ENCODE peak calls at places on chromosomes 1 and 21, in four cellular contexts. P, I, J and C are unnamed samples.

GRCh38 chr1:51231121-51231520 is 5.0 kb upstream of the RNF11 start:
- DNase-seq in P (peak), I (no peak), J (no peak), C (no peak)

GRCh38 chr1:11320153-11320936 is 47.3 kb downstream of the UBIAD1 start:
- DNase-seq in J (no peak), I (no peak), P (no peak), C (no peak)

GRCh38 chr1:117852846-117853555 is 76.4 kb downstream of the GDAP2 start:
- DNase-seq in J (no peak), I (no peak), P (no peak), C (no peak)

GRCh38 chr1:193104496-193104905 is 713 bp downstream of the GLRX2 start:
- DNase-seq in P (peak), I (no peak), J (peak), C (no peak)

GRCh38 chr1:205570173-205570501 is 61.7 kb downstream of the ELK4 start:
- DNase-seq in J (no peak), P (no peak), I (no peak), C (no peak)

GRCh38 chr21:42336065-42336464 is 14.7 kb downstream of the TFF2 start:
- DNase-seq in I (no peak), J (no peak), P (peak), C (no peak)

GRCh38 chr1:172935062-172935592 is 115.6 kb downstream of the TNFSF18 start:
- DNase-seq in P (peak), J (no peak), I (no peak), C (peak)

GRCh38 chr1:62712625-62713243 is 24.5 kb upstream of the DOCK7 start:
- DNase-seq in P (no peak), I (no peak), J (no peak), C (no peak)

GRCh38 chr21:46033410-46034404 is 52.1 kb downstream of the COL6A1 start:
- DNase-seq in P (peak), J (peak), I (peak), C (no peak)

GRCh38 chr1:158999301-159000069 is 10.2 kb upstream of the IFI16 start:
- DNase-seq in P (peak), I (peak), J (no peak), C (peak)

GRCh38 chr1:36480161-36480560 is 2.6 kb downstream of the CSF3R start:
- DNase-seq in J (peak), I (no peak), P (no peak), C (no peak)

GRCh38 chr21:41903559-41904351 is 24.6 kb upstream of the PRDM15 start:
- DNase-seq in I (no peak), J (no peak), P (no peak), C (no peak)

GRCh38 chr1:154607084-154607747 is 770 bp downstream of the ADAR start:
- DNase-seq in I (no peak), J (no peak), P (peak), C (peak)
- TF ChIP-seq CTCF in I (no peak), J (no peak), P (no peak), C (no peak)

DNA sequence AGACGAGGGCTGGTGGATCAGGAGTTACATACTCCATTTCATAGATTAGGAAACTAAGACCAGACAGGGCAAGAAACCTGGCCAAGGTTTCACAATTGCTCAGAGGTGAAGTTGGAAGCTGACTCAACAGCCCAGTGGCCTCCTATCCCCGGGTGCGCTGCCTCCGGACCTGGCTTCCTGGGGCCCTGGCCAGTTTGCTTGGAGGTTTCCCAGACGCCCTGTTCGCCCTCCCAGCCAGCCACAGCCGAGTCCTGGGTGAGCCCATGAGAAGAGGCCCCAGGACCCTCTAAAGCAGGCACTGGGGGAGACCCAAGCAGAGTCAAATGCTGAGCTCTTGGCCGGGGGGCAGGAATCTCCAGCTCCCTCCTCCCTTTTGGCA is 180.1 kb downstream of the ZBTB18 start:
- DNase-seq in P (no peak), I (no peak), J (no peak), C (peak)
- H3K4me3 ChIP-seq in P (no peak), I (no peak), J (no peak), C (no peak)

GRCh38 chr1:55867444-55867843 is 652.3 kb upstream of the USP24 start:
- DNase-seq in I (no peak), P (peak), J (no peak), C (no peak)

GRCh38 chr1:55869050-55869449 is 653.9 kb upstream of the USP24 start:
- DNase-seq in P (no peak), J (peak), I (no peak), C (no peak)

GRCh38 chr1:55870076-55870475 is 654.9 kb upstream of the USP24 start:
- DNase-seq in I (no peak), P (no peak), J (no peak), C (peak)

DNA sequence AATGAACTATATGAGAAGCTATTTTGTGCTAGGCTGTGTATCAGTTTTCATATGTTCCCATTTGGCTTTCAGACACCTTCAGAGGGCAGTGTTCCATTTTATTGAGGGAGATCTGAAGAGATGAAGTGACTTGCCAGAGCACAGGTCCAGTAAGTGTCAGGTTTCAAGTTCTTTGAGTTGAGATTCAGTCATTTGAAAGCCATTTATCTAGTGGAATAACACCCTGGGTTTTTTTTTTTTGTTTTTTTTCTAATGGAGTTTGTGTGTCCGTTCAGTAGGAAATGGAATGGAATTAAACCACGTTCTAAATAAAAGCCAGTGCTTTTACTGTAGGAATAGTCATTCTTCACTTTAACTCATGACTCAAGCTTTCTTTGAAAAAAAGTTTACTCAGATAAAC is 652.9 kb upstream of the USP24 start:
- DNase-seq in I (no peak), P (peak), J (no peak), C (peak)
- TF ChIP-seq CTCF in I (peak), P (no peak), J (no peak), C (no peak)

GRCh38 chr1:180194048-180194425 is 36.0 kb upstream of the LHX4 start:
- DNase-seq in P (no peak), J (no peak), I (no peak), C (no peak)
- H3K4me3 ChIP-seq in P (no peak), J (no peak), I (no peak), C (no peak)

DNA sequence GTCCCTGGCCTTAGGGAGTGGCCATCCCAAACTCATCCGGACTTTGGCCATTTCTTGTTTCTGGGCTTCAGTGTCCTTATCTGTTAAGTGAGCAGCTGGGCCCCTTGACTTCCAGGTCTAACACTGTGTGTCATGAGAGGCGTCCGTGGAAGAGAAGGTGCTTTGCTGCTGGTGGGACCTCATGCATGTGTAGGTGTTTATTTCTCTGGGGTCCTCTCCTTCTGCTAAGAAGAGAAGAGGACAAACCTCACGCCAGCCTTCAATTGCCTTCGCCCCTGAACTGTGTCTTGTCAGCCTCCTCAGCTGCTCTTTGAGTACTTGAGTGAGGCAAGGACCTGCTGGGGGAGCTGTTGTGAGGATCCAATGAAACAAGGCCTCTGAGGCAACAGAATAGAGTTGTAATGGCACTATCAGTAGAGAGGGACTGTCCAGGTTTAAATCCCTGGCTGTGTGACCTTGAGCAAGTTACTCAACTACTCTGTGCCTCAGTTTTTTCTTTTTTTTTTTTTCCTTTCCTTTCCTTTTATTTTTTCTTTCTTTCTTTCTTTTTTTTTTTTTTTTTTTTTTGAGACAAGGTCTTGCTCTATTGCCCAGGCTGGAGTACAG is 72.4 kb downstream of the RUNX3 start:
- DNase-seq in I (no peak), P (no peak), J (no peak), C (no peak)
- TF ChIP-seq CTCF in I (peak), P (no peak), J (no peak), C (no peak)